ENCODE peak calls at places on chromosomes 4 and X, in eight cellular contexts. H is dorsolateral prefrontal cortex, V is neural progenitor cell, N is uterus, T is cardiac muscle cell, K is left ventricle myocardium inferior, D is testis, J is ovary. Q is an unnamed sample.

GRCh38 chrX:139930923-139931645 is 1.8 kb downstream of the ATP11C start:
- DNase-seq in N (no peak), H (peak), D (peak), J (peak), T (peak), V (peak), K (peak), Q (no peak)

GRCh38 chr4:2799444-2799911 is 6.6 kb downstream of the SH3BP2 start:
- DNase-seq in K (peak), J (peak), H (peak), V (peak), N (peak), T (no peak), D (no peak), Q (no peak)

GRCh38 chrX:38335382-38335781 is 8.1 kb upstream of the RPGR start:
- DNase-seq in T (no peak), N (no peak), V (no peak), K (no peak), D (no peak), H (no peak), J (no peak), Q (no peak)

GRCh38 chrX:15143825-15144121 is 126.1 kb downstream of the ASB9 start:
- DNase-seq in K (no peak), V (no peak), N (no peak), H (no peak), D (no peak), T (no peak), J (no peak), Q (no peak)

GRCh38 chr4:95087657-95088455 is 330.1 kb downstream of the BMPR1B start:
- DNase-seq in N (no peak), J (no peak), V (no peak), T (peak), K (no peak), D (no peak), H (no peak), Q (no peak)

GRCh38 chrX:114201622-114202021 is 382.3 kb upstream of the HTR2C start:
- DNase-seq in H (no peak), T (no peak), V (no peak), N (no peak), K (no peak), J (no peak), D (no peak), Q (no peak)

GRCh38 chr4:41420576-41420975 is 117.4 kb upstream of the LIMCH1 start:
- DNase-seq in N (no peak), H (no peak), K (no peak), D (no peak), T (no peak), V (no peak), J (no peak), Q (no peak)

GRCh38 chr4:88028961-88029360 is 21.5 kb downstream of the PKD2 start:
- DNase-seq in H (no peak), D (no peak), J (no peak), V (no peak), K (no peak), N (no peak), T (no peak), Q (no peak)

GRCh38 chrX:24594531-24594930 is 52.6 kb downstream of the PCYT1B start:
- DNase-seq in H (no peak), T (no peak), V (peak), D (no peak), K (no peak), N (no peak), J (no peak), Q (no peak)

GRCh38 chr4:52376107-52376704 is 282.9 kb downstream of the USP46 start:
- DNase-seq in V (peak), N (peak), K (no peak), H (no peak), D (peak), J (peak), T (peak), Q (peak)

GRCh38 chr4:15963001-15963451 is at the start of gene FGFBP2:
- DNase-seq in V (peak), T (peak), H (no peak), K (peak), D (peak), N (no peak), J (no peak), Q (no peak)

GRCh38 chr4:109298279-109299010 is 4.0 kb downstream of the COL25A1 start:
- DNase-seq in H (no peak), V (peak), D (no peak), N (no peak), J (no peak), T (peak), K (no peak), Q (no peak)

GRCh38 chr4:78520808-78521226 is 30.8 kb upstream of the ANXA3 start:
- DNase-seq in T (peak), D (no peak), K (no peak), N (no peak), V (no peak), H (no peak), J (no peak), Q (no peak)

GRCh38 chr4:78519962-78520361 is 31.6 kb upstream of the ANXA3 start:
- DNase-seq in V (no peak), D (no peak), K (no peak), N (no peak), J (no peak), T (no peak), H (no peak), Q (no peak)

GRCh38 chr4:78513411-78513975 is 38.1 kb upstream of the ANXA3 start:
- DNase-seq in D (no peak), N (no peak), V (no peak), H (no peak), K (no peak), J (no peak), T (peak), Q (no peak)

GRCh38 chr4:78518551-78518950 is 33.0 kb upstream of the ANXA3 start:
- DNase-seq in H (no peak), N (no peak), J (no peak), T (peak), D (no peak), K (no peak), V (no peak), Q (no peak)

DNA sequence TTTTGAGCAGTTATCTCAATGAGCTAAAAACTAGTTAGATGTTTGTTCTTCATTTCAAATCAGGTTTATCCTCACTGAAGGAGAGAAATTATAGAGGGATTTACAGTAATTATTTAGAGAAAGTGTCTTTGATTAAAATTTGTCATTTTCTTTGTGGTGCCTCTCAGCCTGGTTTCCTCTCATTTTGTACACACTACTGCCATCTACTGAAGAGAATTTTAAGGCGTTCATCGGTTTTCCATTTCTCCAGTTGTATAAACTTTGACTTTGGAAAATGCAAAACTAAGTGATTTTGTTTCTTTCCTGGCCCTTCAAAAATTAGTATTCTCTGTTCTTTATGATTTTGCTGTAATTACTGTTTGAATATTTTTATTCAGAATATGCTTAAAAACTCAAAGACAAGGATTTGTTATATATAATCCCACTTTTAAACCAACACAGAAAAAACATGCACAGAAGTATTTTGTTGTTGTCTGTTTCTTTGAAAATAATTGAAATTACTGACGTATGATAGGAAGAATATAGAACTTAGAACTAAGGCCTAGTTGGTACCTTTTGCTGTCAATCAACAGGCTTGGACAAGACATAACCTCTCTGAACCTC is 34.4 kb upstream of the ANXA3 start:
- DNase-seq in N (no peak), V (peak), D (no peak), J (no peak), H (no peak), T (peak), K (no peak), Q (no peak)
- TF ChIP-seq CTCF in N (peak), V (peak), D (peak), J (no peak), H (peak), T (peak), K (peak), Q (peak)

GRCh38 chrX:110214684-110215083 is 103.2 kb downstream of the AMMECR1 start:
- DNase-seq in V (no peak), T (no peak), J (no peak), N (no peak), H (no peak), D (no peak), K (no peak), Q (no peak)

GRCh38 chrX:110215411-110215810 is 102.5 kb downstream of the AMMECR1 start:
- DNase-seq in T (no peak), J (no peak), V (no peak), N (no peak), K (no peak), D (no peak), H (no peak), Q (no peak)

GRCh38 chrX:110218591-110218990 is 99.3 kb downstream of the AMMECR1 start:
- DNase-seq in J (no peak), V (no peak), H (no peak), T (peak), D (no peak), K (no peak), N (no peak), Q (no peak)

GRCh38 chrX:110213183-110213582 is 104.7 kb downstream of the AMMECR1 start:
- DNase-seq in J (no peak), T (no peak), N (no peak), H (no peak), V (no peak), D (no peak), K (no peak), Q (no peak)

DNA sequence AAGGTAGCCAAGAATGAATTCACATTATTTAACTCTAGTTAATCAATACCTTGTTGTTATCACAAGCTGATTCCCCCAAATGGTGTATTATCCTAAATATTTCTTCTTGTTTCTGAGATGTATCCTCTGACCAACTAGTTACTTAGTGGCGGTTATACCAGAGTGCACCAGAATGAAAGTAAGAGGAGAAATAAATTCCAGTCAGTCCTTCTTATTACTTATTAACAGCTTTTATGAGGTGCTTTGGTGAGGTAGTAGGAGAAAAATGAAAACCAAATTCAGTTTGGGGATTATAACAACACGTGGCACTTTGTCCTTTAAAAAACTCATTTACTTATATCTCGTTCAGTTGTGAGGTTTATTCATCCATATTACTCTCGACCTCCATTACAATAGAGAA is 101.9 kb downstream of the AMMECR1 start:
- DNase-seq in K (no peak), V (no peak), J (no peak), D (no peak), H (no peak), T (no peak), N (no peak), Q (no peak)
- H3K27ac ChIP-seq in K (no peak), V (no peak), J (no peak), D (no peak), H (no peak), T (no peak), N (no peak), Q (no peak)

DNA sequence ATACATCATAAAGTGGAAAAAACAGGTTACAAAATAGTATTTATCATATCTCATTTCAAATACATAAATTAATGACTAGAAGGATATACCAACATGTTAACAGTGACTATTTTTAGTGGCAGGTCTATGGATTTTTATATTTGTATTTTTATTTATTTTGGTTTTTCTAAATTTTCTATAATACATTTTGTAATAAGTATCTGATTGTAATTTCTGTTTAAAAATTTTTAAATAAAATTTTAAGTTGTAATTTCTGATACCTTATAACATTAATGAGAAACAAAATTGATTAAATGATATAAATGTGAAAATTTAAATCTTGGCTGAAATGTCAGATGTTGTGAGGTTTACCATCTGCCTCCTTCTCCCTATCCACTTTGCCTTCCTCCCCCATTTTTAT is 2.5 kb downstream of the NONO start:
- DNase-seq in D (no peak), N (no peak), J (no peak), K (no peak), T (no peak), H (no peak), V (no peak), Q (no peak)
- H3K4me3 ChIP-seq in D (no peak), N (no peak), J (no peak), K (peak), T (peak), H (peak), V (peak), Q (peak)

GRCh38 chr4:24428850-24429249 is 155.5 kb downstream of the DHX15 start:
- DNase-seq in H (no peak), T (no peak), K (no peak), D (no peak), V (no peak), N (no peak), J (no peak), Q (no peak)
- TF ChIP-seq CTCF in H (no peak), T (no peak), K (no peak), D (no peak), V (peak), N (no peak), J (no peak), Q (peak)

GRCh38 chrX:40105791-40106676 is 8.3 kb upstream of the BCOR start:
- DNase-seq in D (peak), K (peak), N (peak), J (peak), V (peak), H (peak), T (peak), Q (no peak)
- H3K27ac ChIP-seq in D (peak), K (peak), N (peak), J (peak), V (no peak), H (peak), T (peak), Q (peak)

DNA sequence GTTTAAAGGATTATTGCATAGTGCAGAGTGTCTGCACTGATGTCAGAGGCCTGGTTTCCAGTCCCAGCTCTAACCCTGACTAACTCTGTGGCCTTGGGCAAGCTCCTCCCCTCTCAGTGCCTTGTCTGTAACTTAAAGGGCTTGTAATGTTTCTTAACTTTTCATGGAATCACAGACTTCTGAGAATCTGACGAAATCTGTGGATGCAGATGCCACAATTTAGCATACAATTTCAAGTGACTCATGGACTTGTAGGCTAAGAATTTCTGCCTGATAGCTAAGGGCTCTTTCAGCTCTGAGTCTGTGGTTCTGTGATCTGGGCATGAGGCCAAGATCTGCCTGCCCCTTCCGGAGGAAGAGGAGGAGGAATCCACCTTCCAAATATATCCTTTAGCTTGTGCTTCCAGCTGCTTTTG is 236.9 kb downstream of the AR start:
- DNase-seq in D (peak), V (no peak), H (peak), K (peak), T (peak), N (peak), J (peak), Q (peak)
- H3K4me3 ChIP-seq in D (no peak), V (no peak), H (no peak), K (no peak), T (no peak), N (no peak), J (no peak), Q (no peak)

GRCh38 chr4:24988776-24989175 is 42.0 kb downstream of the LGI2 start:
- DNase-seq in J (no peak), K (no peak), D (peak), H (no peak), N (no peak), T (peak), V (peak), Q (no peak)
- TF ChIP-seq CTCF in J (no peak), K (peak), D (peak), H (peak), N (peak), T (peak), V (peak), Q (peak)

GRCh38 chrX:67781132-67781531 is 237.3 kb downstream of the AR start:
- DNase-seq in N (peak), H (no peak), V (no peak), D (no peak), J (no peak), K (no peak), T (no peak), Q (no peak)
- H3K27ac ChIP-seq in N (peak), H (no peak), V (no peak), D (no peak), J (peak), K (peak), T (peak), Q (peak)

GRCh38 chrX:30309139-30309571 is at the start of gene NR0B1:
- DNase-seq in K (no peak), H (peak), J (peak), V (peak), D (peak), N (no peak), T (peak), Q (no peak)
- H3K4me3 ChIP-seq in K (peak), H (peak), J (peak), V (peak), D (peak), N (no peak), T (peak), Q (peak)

DNA sequence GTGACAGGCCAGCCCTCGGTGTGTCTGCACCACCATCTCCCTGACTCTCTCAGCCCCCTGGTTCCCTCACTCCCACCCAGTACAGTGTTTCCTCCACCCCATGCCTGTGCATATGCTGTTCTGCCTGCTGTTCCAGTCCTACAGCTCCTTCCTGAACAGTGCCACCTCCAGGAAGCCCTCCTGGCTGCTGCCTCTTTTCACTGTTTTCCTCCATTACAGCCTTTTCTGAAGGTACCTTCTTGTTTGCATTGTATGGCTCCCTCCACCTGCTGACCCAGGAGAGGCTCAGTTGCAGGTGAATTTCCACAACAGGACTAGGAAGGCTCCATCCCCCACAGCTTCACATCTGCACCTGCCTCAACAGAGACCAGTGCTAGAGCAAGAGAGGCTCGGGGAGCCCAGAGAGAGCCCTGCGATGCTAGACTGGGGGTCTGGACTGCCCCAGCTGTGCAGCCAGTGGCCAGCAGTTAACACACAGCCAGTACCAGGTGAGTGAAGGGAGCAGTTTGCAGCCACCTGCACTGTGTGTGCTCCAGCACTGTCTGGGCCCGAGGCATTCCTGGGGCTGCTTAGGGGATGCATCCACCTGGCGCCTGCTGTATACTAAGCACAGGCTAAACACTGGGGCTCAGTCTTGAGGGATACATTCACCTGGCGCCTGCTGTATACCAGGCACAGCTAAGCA is 92.0 kb downstream of the ADRA2C start:
- DNase-seq in N (no peak), J (no peak), K (no peak), D (no peak), T (no peak), H (no peak), V (no peak), Q (no peak)
- TF ChIP-seq CTCF in N (no peak), J (no peak), K (no peak), D (no peak), T (no peak), H (no peak), V (no peak), Q (no peak)

Q was measured in AG04450.